ENCODE peak calls at places on chromosomes 13 and 19, in eight cellular contexts. G is brain microvascular endothelial cell, I is GM23338, Y is fibroblast of lung, N is neural progenitor cell, R is tibial artery, E is hepatocyte, H is body of pancreas. X is an unnamed sample.

GRCh38 chr19:54518844-54519243 is 16.2 kb downstream of the LAIR2 start:
- DNase-seq in G (no peak), I (no peak), Y (no peak), N (no peak), R (no peak), E (no peak), H (no peak), X (no peak)

GRCh38 chr19:33773704-33774624 is 22.7 kb upstream of the KCTD15 start:
- DNase-seq in G (no peak), I (no peak), Y (no peak), N (no peak), R (no peak), E (no peak), H (no peak), X (no peak)

GRCh38 chr19:5017235-5017634 is 48.3 kb downstream of the KDM4B start:
- DNase-seq in G (no peak), I (no peak), Y (no peak), N (no peak), R (no peak), E (no peak), H (no peak), X (no peak)

GRCh38 chr19:49851456-49852259 is 699 bp downstream of the PTOV1 start:
- DNase-seq in G (no peak), I (peak), Y (no peak), N (peak), R (no peak), E (peak), H (peak), X (no peak)

GRCh38 chr19:56837492-56837891 is 3.0 kb downstream of the PEG3 start:
- DNase-seq in G (peak), I (no peak), Y (peak), N (no peak), R (peak), E (no peak), H (peak), X (no peak)

GRCh38 chr13:93199856-93200255 is 26.8 kb upstream of the GPC6 start:
- DNase-seq in G (no peak), I (no peak), Y (no peak), N (no peak), R (no peak), E (no peak), H (no peak), X (no peak)

GRCh38 chr13:68850160-68850559 is 1257.5 kb upstream of the ATXN8OS start:
- DNase-seq in G (no peak), I (no peak), Y (no peak), N (no peak), R (no peak), E (peak), H (no peak), X (no peak)

GRCh38 chr13:39102981-39103490 is 64.8 kb downstream of the NHLRC3 start:
- DNase-seq in G (no peak), I (no peak), Y (no peak), N (no peak), R (no peak), E (no peak), H (no peak), X (no peak)

GRCh38 chr13:106566682-106567420 is 1.1 kb downstream of the ARGLU1 start:
- DNase-seq in G (peak), I (peak), Y (peak), N (peak), R (peak), E (peak), H (peak), X (no peak)

GRCh38 chr13:112790735-112791641 is 101.2 kb downstream of the ATP11A start:
- DNase-seq in G (no peak), I (no peak), Y (no peak), N (no peak), R (peak), E (no peak), H (no peak), X (no peak)

GRCh38 chr13:69580255-69580654 is 527.4 kb upstream of the ATXN8OS start:
- DNase-seq in G (no peak), I (peak), Y (no peak), N (no peak), R (no peak), E (no peak), H (no peak), X (no peak)

GRCh38 chr19:54475706-54476105 is 2.6 kb upstream of the CDC42EP5 start:
- DNase-seq in G (no peak), I (no peak), Y (no peak), N (no peak), R (no peak), E (no peak), H (no peak), X (no peak)

GRCh38 chr19:2309734-2310362 is 1.9 kb upstream of the LINGO3 start:
- DNase-seq in G (peak), I (no peak), Y (peak), N (no peak), R (no peak), E (no peak), H (peak), X (no peak)

GRCh38 chr13:113990321-113990837 is 16.5 kb upstream of the C13orf46 start:
- DNase-seq in G (no peak), I (no peak), Y (no peak), N (no peak), R (peak), E (no peak), H (no peak), X (no peak)

GRCh38 chr13:78121459-78122348 is 203.1 kb upstream of the EDNRB start:
- DNase-seq in G (peak), I (peak), Y (peak), N (peak), R (no peak), E (peak), H (peak), X (no peak)

GRCh38 chr13:40343550-40344269 is 322.7 kb downstream of the FOXO1 start:
- DNase-seq in G (no peak), I (no peak), Y (peak), N (no peak), R (no peak), E (no peak), H (no peak), X (no peak)

GRCh38 chr19:14349426-14349825 is 31.8 kb upstream of the ADGRE5 start:
- DNase-seq in G (no peak), I (no peak), Y (no peak), N (no peak), R (no peak), E (no peak), H (no peak), X (no peak)

GRCh38 chr19:33488826-33489225 is 32.8 kb downstream of the PEPD start:
- DNase-seq in G (no peak), I (no peak), Y (no peak), N (no peak), R (peak), E (no peak), H (no peak), X (no peak)

GRCh38 chr13:46640843-46641242 is 87.9 kb downstream of the LRCH1 start:
- DNase-seq in G (peak), I (no peak), Y (peak), N (no peak), R (no peak), E (no peak), H (no peak), X (no peak)
- H3K27ac ChIP-seq in G (peak), I (no peak), Y (no peak), N (no peak), R (peak), E (no peak), H (no peak), X (peak)

DNA sequence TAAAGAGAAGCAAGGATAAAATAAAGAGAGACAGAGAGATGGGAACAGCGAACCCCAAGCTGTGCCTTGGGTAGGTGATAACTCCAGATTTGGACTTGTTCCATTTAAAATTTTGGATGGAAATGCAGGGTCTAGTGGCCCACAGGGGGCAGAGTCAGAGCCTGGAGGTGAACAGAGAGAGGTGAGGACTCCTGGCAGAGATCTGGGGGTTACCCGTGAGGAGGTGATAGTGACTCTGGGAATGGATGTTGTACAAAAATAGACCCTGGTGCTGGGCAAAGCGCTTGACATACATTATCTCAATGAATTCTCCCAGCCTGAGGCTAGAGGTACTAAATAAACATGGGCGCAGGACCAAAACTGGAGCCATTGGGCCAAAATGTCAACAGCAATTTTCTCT is 14.3 kb upstream of the DHRS12 start:
- DNase-seq in G (no peak), I (no peak), Y (no peak), N (no peak), R (peak), E (no peak), H (no peak), X (no peak)
- TF ChIP-seq CTCF in G (no peak), I (peak), Y (no peak), N (no peak), R (no peak), E (no peak), H (no peak), X (no peak)

GRCh38 chr19:7618771-7619510 is 10.4 kb downstream of the XAB2 start:
- DNase-seq in G (no peak), I (no peak), Y (no peak), N (no peak), R (no peak), E (no peak), H (peak), X (no peak)
- H3K27ac ChIP-seq in G (no peak), I (no peak), Y (no peak), N (no peak), R (no peak), E (peak), H (peak), X (no peak)

GRCh38 chr19:13083627-13084026 is 19.0 kb downstream of the LYL1 start:
- DNase-seq in G (no peak), I (no peak), Y (no peak), N (no peak), R (no peak), E (no peak), H (no peak), X (no peak)

GRCh38 chr19:13085673-13086072 is 17.0 kb downstream of the LYL1 start:
- DNase-seq in G (no peak), I (no peak), Y (no peak), N (no peak), R (no peak), E (no peak), H (no peak), X (no peak)

GRCh38 chr19:13083008-13083404 is 19.7 kb downstream of the LYL1 start:
- DNase-seq in G (no peak), I (no peak), Y (no peak), N (no peak), R (no peak), E (no peak), H (no peak), X (no peak)

GRCh38 chr19:13079542-13079986 is 23.1 kb downstream of the LYL1 start:
- DNase-seq in G (no peak), I (no peak), Y (peak), N (no peak), R (no peak), E (peak), H (no peak), X (no peak)

DNA sequence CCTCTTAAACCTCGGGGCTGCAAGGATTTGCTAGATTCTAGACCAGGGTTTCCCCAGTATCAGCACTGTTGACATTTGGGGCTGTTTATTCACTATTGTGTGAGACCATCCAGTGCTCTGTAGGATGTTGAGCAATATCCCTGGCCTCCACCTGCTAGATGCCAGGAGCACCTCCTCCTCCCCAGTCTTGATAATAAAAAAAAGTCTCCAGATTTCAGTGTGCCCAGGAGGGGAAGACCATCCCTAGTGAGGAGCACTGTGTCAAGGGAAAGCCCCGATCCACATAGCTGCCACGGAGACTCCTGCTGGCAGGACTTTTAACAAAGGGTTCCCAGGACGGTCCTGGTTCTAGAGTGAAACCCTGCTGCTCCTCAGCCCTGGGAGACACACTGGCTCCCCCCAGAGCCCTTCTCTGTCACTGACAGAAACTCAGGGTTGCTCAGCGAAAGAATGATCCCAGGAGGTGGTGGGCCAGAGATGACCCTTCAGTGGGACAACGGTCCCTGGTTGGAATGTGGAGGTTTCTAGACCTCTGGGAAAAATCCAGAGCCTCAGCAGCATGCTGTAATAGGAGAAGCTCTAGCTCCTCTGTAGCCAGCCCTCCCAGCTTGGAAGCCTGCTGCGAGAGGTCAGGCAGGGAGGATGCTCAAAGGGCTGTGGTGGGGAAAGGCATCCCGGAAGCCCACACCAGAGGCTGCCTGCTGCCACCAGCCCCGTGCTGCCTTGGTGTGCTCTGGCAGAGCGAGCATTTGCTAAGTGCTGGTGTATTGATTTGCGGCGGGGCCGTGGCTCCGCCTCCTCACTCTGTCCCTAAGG is 20.3 kb downstream of the LYL1 start:
- DNase-seq in G (peak), I (peak), Y (peak), N (peak), R (no peak), E (peak), H (no peak), X (no peak)
- TF ChIP-seq CTCF in G (peak), I (peak), Y (peak), N (peak), R (peak), E (peak), H (no peak), X (no peak)